ENCODE peak calls at places on chromosomes 12 and 14, in eight cellular contexts. One of them, this sample, is unnamed.
A peak's percentile ranks its signal among the peaks of the same experiment; 100 is the strongest.

GRCh38 chr12:113439606-113440030 is 17.4 kb downstream of the SDSL start:
- DNase-seq in left ventricle myocardium inferior: no peak
- DNase-seq in cardiac muscle cell: peak; percentile 83
- DNase-seq in naive thymus-derived CD4-positive, alpha-beta T cell: no peak
- DNase-seq in H7: peak; percentile 90
- DNase-seq in GM12865: no peak
- DNase-seq in CD8-positive, alpha-beta memory T cell: no peak
- DNase-seq in adrenal gland: peak; percentile 65
- DNase-seq in this sample: peak; percentile 60

GRCh38 chr12:22856120-22856699 is 231.2 kb downstream of the ETNK1 start:
- DNase-seq in left ventricle myocardium inferior: no peak
- DNase-seq in cardiac muscle cell: peak; percentile 47
- DNase-seq in naive thymus-derived CD4-positive, alpha-beta T cell: no peak
- DNase-seq in H7: no peak
- DNase-seq in GM12865: peak; percentile 9
- DNase-seq in CD8-positive, alpha-beta memory T cell: no peak
- DNase-seq in adrenal gland: no peak
- DNase-seq in this sample: no peak

GRCh38 chr14:106837870-106838269 is 1311.5 kb downstream of the TMEM121 start:
- DNase-seq in left ventricle myocardium inferior: no peak
- DNase-seq in cardiac muscle cell: no peak
- DNase-seq in naive thymus-derived CD4-positive, alpha-beta T cell: no peak
- DNase-seq in H7: no peak
- DNase-seq in GM12865: no peak
- DNase-seq in CD8-positive, alpha-beta memory T cell: no peak
- DNase-seq in adrenal gland: no peak
- DNase-seq in this sample: no peak

GRCh38 chr12:57239587-57240068 is 10.1 kb downstream of the SHMT2 start:
- DNase-seq in left ventricle myocardium inferior: no peak
- DNase-seq in cardiac muscle cell: no peak
- DNase-seq in naive thymus-derived CD4-positive, alpha-beta T cell: no peak
- DNase-seq in H7: no peak
- DNase-seq in GM12865: no peak
- DNase-seq in CD8-positive, alpha-beta memory T cell: no peak
- DNase-seq in adrenal gland: no peak
- DNase-seq in this sample: no peak

GRCh38 chr12:29769162-29769820 is 14.5 kb downstream of the TMTC1 start:
- DNase-seq in left ventricle myocardium inferior: no peak
- DNase-seq in cardiac muscle cell: no peak
- DNase-seq in naive thymus-derived CD4-positive, alpha-beta T cell: no peak
- DNase-seq in H7: no peak
- DNase-seq in GM12865: no peak
- DNase-seq in CD8-positive, alpha-beta memory T cell: no peak
- DNase-seq in adrenal gland: peak; percentile 44
- DNase-seq in this sample: no peak

GRCh38 chr14:36068777-36069534 is 107.6 kb downstream of the PTCSC3 start:
- DNase-seq in left ventricle myocardium inferior: no peak
- DNase-seq in cardiac muscle cell: no peak
- DNase-seq in naive thymus-derived CD4-positive, alpha-beta T cell: no peak
- DNase-seq in H7: no peak
- DNase-seq in GM12865: no peak
- DNase-seq in CD8-positive, alpha-beta memory T cell: no peak
- DNase-seq in adrenal gland: no peak
- DNase-seq in this sample: no peak

GRCh38 chr12:77214136-77214535 is 148.8 kb upstream of the E2F7 start:
- DNase-seq in left ventricle myocardium inferior: no peak
- DNase-seq in cardiac muscle cell: no peak
- DNase-seq in naive thymus-derived CD4-positive, alpha-beta T cell: no peak
- DNase-seq in H7: no peak
- DNase-seq in GM12865: no peak
- DNase-seq in CD8-positive, alpha-beta memory T cell: no peak
- DNase-seq in adrenal gland: no peak
- DNase-seq in this sample: no peak

GRCh38 chr14:21102472-21103164 is 1.8 kb downstream of the TMEM253 start:
- DNase-seq in left ventricle myocardium inferior: no peak
- DNase-seq in cardiac muscle cell: no peak
- DNase-seq in naive thymus-derived CD4-positive, alpha-beta T cell: no peak
- DNase-seq in H7: peak; percentile 52
- DNase-seq in GM12865: no peak
- DNase-seq in CD8-positive, alpha-beta memory T cell: no peak
- DNase-seq in adrenal gland: no peak
- DNase-seq in this sample: no peak

GRCh38 chr14:68157971-68158371 is 338.4 kb downstream of the RAD51B start:
- DNase-seq in left ventricle myocardium inferior: no peak
- DNase-seq in cardiac muscle cell: no peak
- DNase-seq in naive thymus-derived CD4-positive, alpha-beta T cell: no peak
- DNase-seq in H7: no peak
- DNase-seq in GM12865: no peak
- DNase-seq in CD8-positive, alpha-beta memory T cell: no peak
- DNase-seq in adrenal gland: no peak
- DNase-seq in this sample: no peak

GRCh38 chr12:124636138-124636968 is 68.9 kb upstream of the NCOR2 start:
- DNase-seq in left ventricle myocardium inferior: no peak
- DNase-seq in cardiac muscle cell: no peak
- DNase-seq in naive thymus-derived CD4-positive, alpha-beta T cell: peak; percentile 52
- DNase-seq in H7: no peak
- DNase-seq in GM12865: peak; percentile 28
- DNase-seq in CD8-positive, alpha-beta memory T cell: no peak
- DNase-seq in adrenal gland: peak; percentile 67
- DNase-seq in this sample: no peak

GRCh38 chr12:20123465-20123864 is 244.9 kb upstream of the PDE3A start:
- DNase-seq in left ventricle myocardium inferior: no peak
- DNase-seq in cardiac muscle cell: no peak
- DNase-seq in naive thymus-derived CD4-positive, alpha-beta T cell: no peak
- DNase-seq in H7: no peak
- DNase-seq in GM12865: no peak
- DNase-seq in CD8-positive, alpha-beta memory T cell: no peak
- DNase-seq in adrenal gland: no peak
- DNase-seq in this sample: no peak

GRCh38 chr12:50314629-50315312 is 31.5 kb upstream of the LIMA1 start:
- DNase-seq in left ventricle myocardium inferior: no peak
- DNase-seq in cardiac muscle cell: peak; percentile 54
- DNase-seq in naive thymus-derived CD4-positive, alpha-beta T cell: no peak
- DNase-seq in H7: peak; percentile 69
- DNase-seq in GM12865: peak; percentile 49
- DNase-seq in CD8-positive, alpha-beta memory T cell: no peak
- DNase-seq in adrenal gland: no peak
- DNase-seq in this sample: no peak

GRCh38 chr12:56684745-56685369 is 3.2 kb downstream of the PTGES3 start:
- DNase-seq in left ventricle myocardium inferior: no peak
- DNase-seq in cardiac muscle cell: no peak
- DNase-seq in naive thymus-derived CD4-positive, alpha-beta T cell: no peak
- DNase-seq in H7: no peak
- DNase-seq in GM12865: no peak
- DNase-seq in CD8-positive, alpha-beta memory T cell: no peak
- DNase-seq in adrenal gland: no peak
- DNase-seq in this sample: no peak

GRCh38 chr12:53966070-53966384 is 6.9 kb upstream of the HOXC11 start:
- DNase-seq in left ventricle myocardium inferior: no peak
- DNase-seq in cardiac muscle cell: no peak
- DNase-seq in naive thymus-derived CD4-positive, alpha-beta T cell: no peak
- DNase-seq in H7: peak; percentile 82
- DNase-seq in GM12865: no peak
- DNase-seq in CD8-positive, alpha-beta memory T cell: no peak
- DNase-seq in adrenal gland: no peak
- DNase-seq in this sample: no peak

GRCh38 chr12:53965251-53966069 is 7.5 kb upstream of the HOXC11 start:
- DNase-seq in left ventricle myocardium inferior: no peak
- DNase-seq in cardiac muscle cell: no peak
- DNase-seq in naive thymus-derived CD4-positive, alpha-beta T cell: no peak
- DNase-seq in H7: peak; percentile 85
- DNase-seq in GM12865: no peak
- DNase-seq in CD8-positive, alpha-beta memory T cell: no peak
- DNase-seq in adrenal gland: no peak
- DNase-seq in this sample: no peak

GRCh38 chr12:53963005-53963404 is 8.3 kb downstream of the HOXC12 start:
- DNase-seq in left ventricle myocardium inferior: no peak
- DNase-seq in cardiac muscle cell: no peak
- DNase-seq in naive thymus-derived CD4-positive, alpha-beta T cell: no peak
- DNase-seq in H7: no peak
- DNase-seq in GM12865: no peak
- DNase-seq in CD8-positive, alpha-beta memory T cell: no peak
- DNase-seq in adrenal gland: no peak
- DNase-seq in this sample: no peak

GRCh38 chr12:53964315-53964713 is 8.6 kb upstream of the HOXC11 start:
- DNase-seq in left ventricle myocardium inferior: no peak
- DNase-seq in cardiac muscle cell: no peak
- DNase-seq in naive thymus-derived CD4-positive, alpha-beta T cell: no peak
- DNase-seq in H7: no peak
- DNase-seq in GM12865: no peak
- DNase-seq in CD8-positive, alpha-beta memory T cell: no peak
- DNase-seq in adrenal gland: no peak
- DNase-seq in this sample: no peak

DNA sequence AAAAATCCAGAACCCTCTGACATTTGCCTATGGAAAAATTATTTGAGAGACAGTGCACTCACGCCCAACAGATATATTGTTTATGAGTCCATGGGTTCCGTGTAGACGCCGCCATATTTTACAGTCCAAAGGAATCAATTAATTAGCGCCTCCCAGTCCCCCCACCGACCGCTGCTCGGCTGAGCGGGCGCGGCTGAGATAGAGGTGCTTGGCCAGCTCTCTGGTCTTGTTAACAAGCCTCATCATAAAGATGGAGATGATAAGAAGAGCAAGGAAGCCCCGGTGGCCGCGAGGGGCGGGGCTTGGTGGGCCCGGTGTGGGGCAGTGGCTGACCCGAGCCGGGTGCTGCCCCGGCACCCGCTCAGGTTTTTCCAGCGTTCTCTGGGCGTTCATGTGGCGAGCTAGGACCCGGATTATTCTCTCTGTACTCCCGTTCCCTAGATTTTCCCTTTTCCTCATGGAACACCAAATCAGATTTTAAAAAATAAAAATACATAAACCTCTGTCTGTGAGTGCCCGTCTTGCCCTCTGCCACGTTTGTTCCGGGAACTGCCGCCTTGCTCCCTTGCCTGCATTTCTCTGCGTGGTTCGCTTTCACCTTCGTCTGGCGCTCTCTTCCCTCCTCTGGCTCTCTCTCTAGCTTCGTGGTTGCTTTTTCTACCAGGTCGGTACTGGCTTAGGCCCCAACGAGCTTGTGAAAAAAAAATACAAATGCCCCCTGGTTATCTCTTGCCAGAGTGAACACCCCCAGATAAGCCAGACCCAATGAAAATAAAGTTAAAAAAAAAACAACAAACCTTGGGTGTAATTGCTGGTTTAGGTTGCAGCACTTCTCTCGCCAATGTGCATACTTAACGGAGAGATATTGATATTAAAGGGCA is 9.0 kb downstream of the HOXC12 start:
- DNase-seq in left ventricle myocardium inferior: no peak
- DNase-seq in cardiac muscle cell: no peak
- DNase-seq in naive thymus-derived CD4-positive, alpha-beta T cell: no peak
- DNase-seq in H7: peak; percentile 73
- DNase-seq in GM12865: no peak
- DNase-seq in CD8-positive, alpha-beta memory T cell: no peak
- DNase-seq in adrenal gland: no peak
- DNase-seq in this sample: no peak
- H3K4me3 ChIP-seq in left ventricle myocardium inferior: no peak overlapping the region
- H3K4me3 ChIP-seq in cardiac muscle cell: no peak overlapping the region
- H3K4me3 ChIP-seq in naive thymus-derived CD4-positive, alpha-beta T cell: no peak overlapping the region
- H3K4me3 ChIP-seq in H7: no peak overlapping the region
- H3K4me3 ChIP-seq in GM12865: no peak overlapping the region
- H3K4me3 ChIP-seq in CD8-positive, alpha-beta memory T cell: no peak overlapping the region
- H3K4me3 ChIP-seq in adrenal gland: no peak overlapping the region
- H3K4me3 ChIP-seq in this sample: no peak overlapping the region

GRCh38 chr14:23120405-23121251 is 1.6 kb upstream of the CEBPE start:
- DNase-seq in left ventricle myocardium inferior: peak; percentile 87
- DNase-seq in cardiac muscle cell: peak; percentile 93
- DNase-seq in naive thymus-derived CD4-positive, alpha-beta T cell: peak; percentile 74
- DNase-seq in H7: peak; percentile 97
- DNase-seq in GM12865: peak; percentile 89
- DNase-seq in CD8-positive, alpha-beta memory T cell: peak; percentile 85
- DNase-seq in adrenal gland: peak; percentile 94
- DNase-seq in this sample: peak; percentile 93
- H3K4me3 ChIP-seq in left ventricle myocardium inferior: no peak overlapping the region
- H3K4me3 ChIP-seq in cardiac muscle cell: no peak overlapping the region
- H3K4me3 ChIP-seq in naive thymus-derived CD4-positive, alpha-beta T cell: peak overlapping the region; percentile 53
- H3K4me3 ChIP-seq in H7: no peak overlapping the region
- H3K4me3 ChIP-seq in GM12865: no peak overlapping the region
- H3K4me3 ChIP-seq in CD8-positive, alpha-beta memory T cell: peak overlapping the region; percentile 59
- H3K4me3 ChIP-seq in adrenal gland: no peak overlapping the region
- H3K4me3 ChIP-seq in this sample: no peak overlapping the region

DNA sequence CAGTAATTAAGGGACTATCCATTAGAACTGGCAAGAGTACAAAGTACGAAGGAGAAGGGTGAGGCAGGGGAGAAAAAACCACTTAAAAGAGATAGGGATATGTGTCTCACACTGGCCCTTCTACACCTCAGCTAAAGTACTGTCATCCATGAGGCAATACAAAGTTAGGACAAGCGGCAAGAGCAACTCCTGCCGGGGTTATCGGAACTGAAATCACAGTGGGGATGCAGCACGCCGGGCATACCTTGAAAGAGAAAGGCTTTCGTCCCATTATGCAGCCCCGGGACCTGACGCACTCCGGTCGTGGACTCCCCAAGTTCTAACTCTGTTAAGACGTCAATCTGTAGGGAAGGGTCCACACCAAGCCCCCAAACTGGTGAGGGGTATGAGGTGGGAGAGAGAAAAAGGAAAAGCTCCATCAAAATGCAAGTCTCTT is 1.1 kb downstream of the NELL2 start:
- DNase-seq in left ventricle myocardium inferior: no peak
- DNase-seq in cardiac muscle cell: no peak
- DNase-seq in naive thymus-derived CD4-positive, alpha-beta T cell: peak; percentile 14
- DNase-seq in H7: peak; percentile 47
- DNase-seq in GM12865: peak; percentile 6
- DNase-seq in CD8-positive, alpha-beta memory T cell: peak; percentile 47
- DNase-seq in adrenal gland: no peak
- DNase-seq in this sample: no peak
- H3K4me3 ChIP-seq in left ventricle myocardium inferior: peak overlapping the region; percentile 69
- H3K4me3 ChIP-seq in cardiac muscle cell: peak overlapping the region; percentile 40
- H3K4me3 ChIP-seq in naive thymus-derived CD4-positive, alpha-beta T cell: peak overlapping the region; percentile 58
- H3K4me3 ChIP-seq in H7: peak overlapping the region; percentile 73
- H3K4me3 ChIP-seq in GM12865: peak overlapping the region; percentile 24
- H3K4me3 ChIP-seq in CD8-positive, alpha-beta memory T cell: peak overlapping the region; percentile 74
- H3K4me3 ChIP-seq in adrenal gland: no peak overlapping the region
- H3K4me3 ChIP-seq in this sample: peak overlapping the region; percentile 50

DNA sequence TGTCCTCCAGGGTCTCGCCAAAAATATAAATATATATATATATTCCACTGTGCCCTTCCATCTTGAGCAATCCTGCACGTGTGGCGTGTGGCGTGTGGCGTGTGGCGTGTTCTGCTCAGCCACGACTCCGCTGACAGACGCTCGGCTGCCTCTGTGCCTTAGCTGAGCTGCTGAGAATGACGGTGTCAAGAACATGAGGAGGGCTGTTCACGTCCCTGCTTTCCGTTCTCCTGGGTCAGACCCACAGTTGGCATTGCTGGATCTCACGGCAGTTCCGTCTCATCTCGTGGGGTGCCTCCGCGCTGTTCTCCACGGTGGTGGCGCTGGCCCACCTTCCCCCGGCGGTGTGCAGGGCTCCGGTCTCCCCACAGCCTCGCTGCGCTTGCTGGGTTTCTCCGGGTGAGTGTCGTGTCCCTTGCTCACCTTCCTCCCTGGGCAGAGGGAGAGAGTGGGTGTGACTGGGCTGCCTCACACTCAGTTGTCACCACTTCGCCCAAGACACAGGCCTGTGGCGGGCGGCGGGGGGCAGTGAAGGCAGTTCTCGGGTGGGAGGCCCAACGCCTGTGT is 9.4 kb downstream of the GPR132 start:
- DNase-seq in left ventricle myocardium inferior: no peak
- DNase-seq in cardiac muscle cell: no peak
- DNase-seq in naive thymus-derived CD4-positive, alpha-beta T cell: no peak
- DNase-seq in H7: peak; percentile 79
- DNase-seq in GM12865: no peak
- DNase-seq in CD8-positive, alpha-beta memory T cell: no peak
- DNase-seq in adrenal gland: no peak
- DNase-seq in this sample: no peak
- H3K4me3 ChIP-seq in left ventricle myocardium inferior: no peak overlapping the region
- H3K4me3 ChIP-seq in cardiac muscle cell: no peak overlapping the region
- H3K4me3 ChIP-seq in naive thymus-derived CD4-positive, alpha-beta T cell: no peak overlapping the region
- H3K4me3 ChIP-seq in H7: peak overlapping the region; percentile 9
- H3K4me3 ChIP-seq in GM12865: no peak overlapping the region
- H3K4me3 ChIP-seq in CD8-positive, alpha-beta memory T cell: no peak overlapping the region
- H3K4me3 ChIP-seq in adrenal gland: no peak overlapping the region
- H3K4me3 ChIP-seq in this sample: no peak overlapping the region

This sample was measured in body of pancreas.